ENCODE peak calls at places on chromosomes 5 and 9, in nine cellular contexts. U is mesothelial cell of epicardium; G is NCI-H2029; A is GM23248; J is endothelial cell; C is retina; R is stimulated activated naive CD8-positive, alpha-beta T cell treated with anti-CD3 and anti-CD28 coated beads, Interleukin-15, amount 100 ng/mL, for 72 hours; B is T-cell; W is Panc1. M is an unnamed sample.

GRCh38 chr5:420632-421286 is 22.2 kb upstream of the EXOC3 start:
- DNase-seq in C (no peak), W (no peak), R (no peak), B (no peak), U (no peak), A (no peak), G (no peak), J (no peak), M (no peak)

GRCh38 chr5:179410291-179411160 is 65.3 kb upstream of the ADAMTS2 start:
- DNase-seq in U (no peak), W (no peak), B (no peak), A (no peak), J (no peak), R (no peak), G (no peak), C (no peak), M (no peak)

GRCh38 chr9:113879318-113879717 is 3.2 kb downstream of the ZNF618 start:
- DNase-seq in G (no peak), J (no peak), R (no peak), W (no peak), C (no peak), U (no peak), B (no peak), A (no peak), M (no peak)

GRCh38 chr9:93096131-93096802 is at the start of gene CARD19:
- DNase-seq in R (no peak), U (no peak), W (no peak), B (no peak), J (no peak), C (peak; percentile 83), A (peak; percentile 73), G (peak; percentile 36), M (peak; percentile 76)

GRCh38 chr5:160792281-160792680 is 59.7 kb downstream of the ATP10B start:
- DNase-seq in G (peak; percentile 30), J (no peak), U (no peak), R (no peak), W (no peak), B (no peak), C (no peak), A (no peak), M (no peak)

GRCh38 chr9:73023025-73023541 is 70.2 kb upstream of the ALDH1A1 start:
- DNase-seq in A (peak; percentile 82), B (no peak), W (peak; percentile 25), J (peak; percentile 64), G (peak; percentile 54), C (peak; percentile 36), R (peak; percentile 15), U (peak; percentile 28), M (peak; percentile 47)

GRCh38 chr5:171644536-171644935 is 141.1 kb upstream of the SMIM23 start:
- DNase-seq in C (no peak), G (no peak), J (no peak), U (no peak), A (peak; percentile 67), R (no peak), W (no peak), B (no peak), M (no peak)

GRCh38 chr5:101393795-101394450 is 490.8 kb upstream of the ST8SIA4 start:
- DNase-seq in B (no peak), G (no peak), R (no peak), U (no peak), J (no peak), A (peak; percentile 54), W (no peak), C (no peak), M (no peak)

GRCh38 chr5:95843733-95844223 is 21.3 kb upstream of the GLRX start:
- DNase-seq in W (no peak), J (no peak), C (no peak), R (no peak), A (peak; percentile 56), B (no peak), G (no peak), U (no peak), M (no peak)

GRCh38 chr5:176818391-176819098 is 8.2 kb downstream of the UNC5A start:
- DNase-seq in W (no peak), B (no peak), U (no peak), J (no peak), C (no peak), A (no peak), G (peak; percentile 81), R (peak; percentile 37), M (no peak)

GRCh38 chr5:75608886-75609285 is 2.4 kb upstream of the ANKDD1B start:
- DNase-seq in G (no peak), J (no peak), C (no peak), U (no peak), R (no peak), B (no peak), A (no peak), W (no peak), M (no peak)

GRCh38 chr9:14942037-14942436 is 31.8 kb upstream of the FREM1 start:
- DNase-seq in R (no peak), G (no peak), U (no peak), B (no peak), W (no peak), C (no peak), A (peak; percentile 8), J (no peak), M (no peak)

GRCh38 chr9:128104171-128104618 is 23.3 kb downstream of the PTGES2 start:
- DNase-seq in G (peak; percentile 79), J (no peak), U (no peak), C (no peak), W (no peak), B (no peak), A (no peak), R (no peak), M (peak; percentile 22)

GRCh38 chr5:38576442-38576841 is 20.0 kb upstream of the LIFR start:
- DNase-seq in B (no peak), R (no peak), A (peak; percentile 14), U (no peak), G (peak; percentile 87), W (no peak), C (no peak), J (no peak), M (no peak)

GRCh38 chr5:66004216-66004615 is 77.8 kb downstream of the ERBIN start:
- DNase-seq in C (no peak), R (no peak), A (no peak), U (no peak), B (no peak), G (no peak), W (no peak), J (no peak), M (no peak)

GRCh38 chr9:98707158-98708102 is 1.3 kb downstream of the GABBR2 start:
- DNase-seq in W (no peak), A (peak; percentile 95), J (peak; percentile 72), R (peak; percentile 26), U (no peak), C (peak; percentile 96), G (peak; percentile 19), B (no peak), M (peak; percentile 60)

GRCh38 chr9:89532478-89532877 is 34.6 kb upstream of the SEMA4D start:
- DNase-seq in U (no peak), R (no peak), J (no peak), A (no peak), C (no peak), W (no peak), G (peak; percentile 24), B (no peak), M (no peak)

GRCh38 chr5:36744041-36744677 is 132.4 kb upstream of the NIPBL start:
- DNase-seq in A (peak; percentile 15), J (no peak), U (no peak), W (no peak), R (no peak), G (no peak), B (no peak), C (no peak), M (no peak)

GRCh38 chr5:90131734-90132133 is 277.8 kb downstream of the CETN3 start:
- DNase-seq in G (no peak), U (no peak), R (no peak), A (no peak), C (no peak), B (no peak), J (no peak), W (no peak), M (no peak)

GRCh38 chr5:176817369-176817841 is 7.0 kb downstream of the UNC5A start:
- DNase-seq in W (no peak), A (no peak), B (no peak), G (peak; percentile 83), R (no peak), U (no peak), C (no peak), J (no peak), M (no peak)

GRCh38 chr9:5389109-5389732 is 48.5 kb downstream of the PLGRKT start:
- DNase-seq in B (no peak), U (no peak), A (peak; percentile 82), W (no peak), C (no peak), R (peak; percentile 20), J (no peak), G (no peak), M (no peak)

GRCh38 chr9:5510360-5510931 is at the start of gene PDCD1LG2:
- DNase-seq in W (no peak), C (peak; percentile 20), U (no peak), B (no peak), R (peak; percentile 24), A (peak; percentile 89), G (no peak), J (no peak), M (no peak)

GRCh38 chr9:128629852-128630545 is 26.6 kb downstream of the DYNC2I2 start:
- DNase-seq in R (no peak), A (no peak), J (no peak), B (no peak), W (no peak), U (no peak), C (no peak), G (no peak), M (no peak)

GRCh38 chr9:88313364-88314220 is 74.7 kb upstream of the SPIN1 start:
- DNase-seq in U (no peak), A (no peak), R (peak; percentile 42), C (no peak), B (no peak), W (no peak), G (no peak), J (no peak), M (no peak)

GRCh38 chr5:116887104-116887503 is 312.5 kb upstream of the SEMA6A start:
- DNase-seq in A (no peak), B (no peak), R (no peak), C (no peak), W (no peak), G (no peak), J (no peak), U (no peak), M (no peak)

GRCh38 chr9:117547321-117547720 is 132.5 kb upstream of the ASTN2 start:
- DNase-seq in W (no peak), U (no peak), R (no peak), J (no peak), A (no peak), B (no peak), C (no peak), G (no peak), M (no peak)

GRCh38 chr9:115614931-115615401 is 497.0 kb upstream of the TNC start:
- DNase-seq in U (no peak), R (no peak), A (peak; percentile 54), W (no peak), G (no peak), B (no peak), C (no peak), J (no peak), M (no peak)

GRCh38 chr5:100659080-100659479 is 123.9 kb downstream of the FAM174A start:
- DNase-seq in A (no peak), U (no peak), B (no peak), G (no peak), J (no peak), C (no peak), R (no peak), W (no peak), M (no peak)

GRCh38 chr9:104944356-104944755 is 16.4 kb upstream of the ABCA1 start:
- DNase-seq in R (no peak), J (no peak), G (no peak), U (no peak), A (peak; percentile 47), B (no peak), C (no peak), W (no peak), M (no peak)

GRCh38 chr5:169064093-169064492 is 236.8 kb downstream of the SLIT3 start:
- DNase-seq in B (no peak), W (no peak), C (no peak), U (peak; percentile 31), G (no peak), R (no peak), J (no peak), A (peak; percentile 15), M (no peak)

GRCh38 chr5:150295741-150296486 is 6.3 kb upstream of the CAMK2A start:
- DNase-seq in R (no peak), A (peak; percentile 38), W (no peak), U (no peak), C (no peak), G (no peak), B (no peak), J (no peak), M (no peak)

M was measured in Right ventricle myocardium superior.